ENCODE peak calls at places on chromosomes 2 and 18, in eight cellular contexts. One of them, this sample, is unnamed.
A peak's percentile ranks its signal among the peaks of the same experiment; 100 is the strongest.

GRCh38 chr2:63588385-63589147 is at the start of the genes MDH1 and WDPCP:
- DNase-seq in endodermal cell: peak; percentile 98
- DNase-seq in ascending aorta: peak; percentile 90
- DNase-seq in pancreas: peak; percentile 93
- DNase-seq in H9: peak; percentile 99
- DNase-seq in psoas muscle: peak; percentile 95
- DNase-seq in H1: peak; percentile 91
- DNase-seq in CD4-positive, alpha-beta memory T cell: peak; percentile 93
- DNase-seq in this sample: peak; percentile 91

GRCh38 chr18:75090336-75090735 is 118.6 kb downstream of the PTGR3 start:
- DNase-seq in endodermal cell: peak; percentile 60
- DNase-seq in ascending aorta: no peak
- DNase-seq in pancreas: no peak
- DNase-seq in H9: no peak
- DNase-seq in psoas muscle: no peak
- DNase-seq in H1: peak; percentile 49
- DNase-seq in CD4-positive, alpha-beta memory T cell: no peak
- DNase-seq in this sample: no peak

GRCh38 chr2:113895819-113896563 is 6.1 kb downstream of the ACTR3 start:
- DNase-seq in endodermal cell: no peak
- DNase-seq in ascending aorta: no peak
- DNase-seq in pancreas: no peak
- DNase-seq in H9: no peak
- DNase-seq in psoas muscle: no peak
- DNase-seq in H1: no peak
- DNase-seq in CD4-positive, alpha-beta memory T cell: no peak
- DNase-seq in this sample: no peak

GRCh38 chr2:106582431-106583143 is 95.4 kb downstream of the CD8B2 start:
- DNase-seq in endodermal cell: peak; percentile 86
- DNase-seq in ascending aorta: no peak
- DNase-seq in pancreas: peak; percentile 59
- DNase-seq in H9: peak; percentile 72
- DNase-seq in psoas muscle: peak; percentile 76
- DNase-seq in H1: peak; percentile 83
- DNase-seq in CD4-positive, alpha-beta memory T cell: peak; percentile 59
- DNase-seq in this sample: peak; percentile 68

GRCh38 chr2:126370208-126370607 is 285.8 kb upstream of the GYPC start:
- DNase-seq in endodermal cell: no peak
- DNase-seq in ascending aorta: no peak
- DNase-seq in pancreas: peak; percentile 16
- DNase-seq in H9: no peak
- DNase-seq in psoas muscle: no peak
- DNase-seq in H1: no peak
- DNase-seq in CD4-positive, alpha-beta memory T cell: no peak
- DNase-seq in this sample: no peak

GRCh38 chr18:48470484-48471180 is 61.4 kb upstream of the ZBTB7C start:
- DNase-seq in endodermal cell: no peak
- DNase-seq in ascending aorta: no peak
- DNase-seq in pancreas: no peak
- DNase-seq in H9: no peak
- DNase-seq in psoas muscle: no peak
- DNase-seq in H1: no peak
- DNase-seq in CD4-positive, alpha-beta memory T cell: no peak
- DNase-seq in this sample: no peak

GRCh38 chr2:104945211-104945610 is 91.3 kb downstream of the POU3F3 start:
- DNase-seq in endodermal cell: no peak
- DNase-seq in ascending aorta: no peak
- DNase-seq in pancreas: no peak
- DNase-seq in H9: no peak
- DNase-seq in psoas muscle: no peak
- DNase-seq in H1: no peak
- DNase-seq in CD4-positive, alpha-beta memory T cell: no peak
- DNase-seq in this sample: no peak

GRCh38 chr2:21754164-21754788 is 630.5 kb downstream of the TDRD15 start:
- DNase-seq in endodermal cell: peak; percentile 69
- DNase-seq in ascending aorta: no peak
- DNase-seq in pancreas: no peak
- DNase-seq in H9: peak; percentile 29
- DNase-seq in psoas muscle: no peak
- DNase-seq in H1: no peak
- DNase-seq in CD4-positive, alpha-beta memory T cell: no peak
- DNase-seq in this sample: no peak

GRCh38 chr18:22559414-22560282 is 141.9 kb upstream of the CTAGE1 start:
- DNase-seq in endodermal cell: peak; percentile 85
- DNase-seq in ascending aorta: no peak
- DNase-seq in pancreas: peak; percentile 50
- DNase-seq in H9: peak; percentile 48
- DNase-seq in psoas muscle: peak; percentile 75
- DNase-seq in H1: peak; percentile 61
- DNase-seq in CD4-positive, alpha-beta memory T cell: no peak
- DNase-seq in this sample: no peak

GRCh38 chr2:234377761-234378341 is 119.0 kb downstream of the ARL4C start:
- DNase-seq in endodermal cell: peak; percentile 65
- DNase-seq in ascending aorta: no peak
- DNase-seq in pancreas: no peak
- DNase-seq in H9: no peak
- DNase-seq in psoas muscle: no peak
- DNase-seq in H1: no peak
- DNase-seq in CD4-positive, alpha-beta memory T cell: no peak
- DNase-seq in this sample: no peak

GRCh38 chr2:216683846-216684245 is 11.5 kb downstream of the IGFBP5 start:
- DNase-seq in endodermal cell: no peak
- DNase-seq in ascending aorta: peak; percentile 48
- DNase-seq in pancreas: no peak
- DNase-seq in H9: no peak
- DNase-seq in psoas muscle: peak; percentile 87
- DNase-seq in H1: no peak
- DNase-seq in CD4-positive, alpha-beta memory T cell: no peak
- DNase-seq in this sample: peak; percentile 92

GRCh38 chr2:218570850-218571249 is 2.2 kb downstream of the CNOT9 start:
- DNase-seq in endodermal cell: no peak
- DNase-seq in ascending aorta: no peak
- DNase-seq in pancreas: no peak
- DNase-seq in H9: no peak
- DNase-seq in psoas muscle: no peak
- DNase-seq in H1: no peak
- DNase-seq in CD4-positive, alpha-beta memory T cell: no peak
- DNase-seq in this sample: no peak

GRCh38 chr2:70132244-70133126 is 45.2 kb downstream of the PCBP1 start:
- DNase-seq in endodermal cell: peak; percentile 63
- DNase-seq in ascending aorta: no peak
- DNase-seq in pancreas: no peak
- DNase-seq in H9: no peak
- DNase-seq in psoas muscle: peak; percentile 68
- DNase-seq in H1: no peak
- DNase-seq in CD4-positive, alpha-beta memory T cell: peak; percentile 63
- DNase-seq in this sample: no peak

GRCh38 chr2:218883491-218884490 is 3.1 kb downstream of the WNT10A start:
- DNase-seq in endodermal cell: peak; percentile 76
- DNase-seq in ascending aorta: no peak
- DNase-seq in pancreas: no peak
- DNase-seq in H9: no peak
- DNase-seq in psoas muscle: peak; percentile 66
- DNase-seq in H1: peak; percentile 70
- DNase-seq in CD4-positive, alpha-beta memory T cell: peak; percentile 48
- DNase-seq in this sample: no peak

DNA sequence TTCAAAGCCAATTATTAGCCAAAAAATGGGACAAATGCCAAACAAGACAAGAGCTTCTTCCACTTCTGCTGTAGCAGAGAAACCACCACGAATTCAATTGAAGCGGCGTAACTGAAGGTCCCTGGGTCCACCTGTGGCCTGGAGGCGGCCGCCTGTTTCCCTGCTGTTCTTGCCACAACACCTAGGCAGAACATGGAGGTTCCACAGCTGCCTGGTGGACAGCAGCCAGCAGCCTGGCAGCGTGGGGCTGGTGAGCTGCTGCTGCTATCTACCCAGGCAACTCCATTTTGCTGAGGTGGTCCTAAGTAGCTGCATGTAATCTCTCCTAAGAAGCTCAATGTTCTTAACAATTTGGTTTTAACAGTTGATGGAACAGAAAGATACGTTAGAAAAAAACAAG is 66.8 kb downstream of the NDUFA10 start:
- DNase-seq in endodermal cell: no peak
- DNase-seq in ascending aorta: no peak
- DNase-seq in pancreas: no peak
- DNase-seq in H9: no peak
- DNase-seq in psoas muscle: no peak
- DNase-seq in H1: no peak
- DNase-seq in CD4-positive, alpha-beta memory T cell: no peak
- DNase-seq in this sample: no peak
- H3K27ac ChIP-seq in endodermal cell: no peak overlapping the region
- H3K27ac ChIP-seq in ascending aorta: no peak overlapping the region
- H3K27ac ChIP-seq in pancreas: no peak overlapping the region
- H3K27ac ChIP-seq in H9: no peak overlapping the region
- H3K27ac ChIP-seq in psoas muscle: peak overlapping the region; percentile 60
- H3K27ac ChIP-seq in H1: no peak overlapping the region
- H3K27ac ChIP-seq in CD4-positive, alpha-beta memory T cell: no peak overlapping the region
- H3K27ac ChIP-seq in this sample: no peak overlapping the region

GRCh38 chr2:5019324-5019723 is 672.9 kb upstream of the SOX11 start:
- DNase-seq in endodermal cell: no peak
- DNase-seq in ascending aorta: no peak
- DNase-seq in pancreas: no peak
- DNase-seq in H9: no peak
- DNase-seq in psoas muscle: no peak
- DNase-seq in H1: no peak
- DNase-seq in CD4-positive, alpha-beta memory T cell: no peak
- DNase-seq in this sample: no peak

GRCh38 chr2:5021148-5021547 is 671.0 kb upstream of the SOX11 start:
- DNase-seq in endodermal cell: no peak
- DNase-seq in ascending aorta: no peak
- DNase-seq in pancreas: no peak
- DNase-seq in H9: no peak
- DNase-seq in psoas muscle: no peak
- DNase-seq in H1: no peak
- DNase-seq in CD4-positive, alpha-beta memory T cell: no peak
- DNase-seq in this sample: no peak

GRCh38 chr2:5020451-5020850 is 671.7 kb upstream of the SOX11 start:
- DNase-seq in endodermal cell: no peak
- DNase-seq in ascending aorta: no peak
- DNase-seq in pancreas: no peak
- DNase-seq in H9: no peak
- DNase-seq in psoas muscle: no peak
- DNase-seq in H1: no peak
- DNase-seq in CD4-positive, alpha-beta memory T cell: no peak
- DNase-seq in this sample: no peak

DNA sequence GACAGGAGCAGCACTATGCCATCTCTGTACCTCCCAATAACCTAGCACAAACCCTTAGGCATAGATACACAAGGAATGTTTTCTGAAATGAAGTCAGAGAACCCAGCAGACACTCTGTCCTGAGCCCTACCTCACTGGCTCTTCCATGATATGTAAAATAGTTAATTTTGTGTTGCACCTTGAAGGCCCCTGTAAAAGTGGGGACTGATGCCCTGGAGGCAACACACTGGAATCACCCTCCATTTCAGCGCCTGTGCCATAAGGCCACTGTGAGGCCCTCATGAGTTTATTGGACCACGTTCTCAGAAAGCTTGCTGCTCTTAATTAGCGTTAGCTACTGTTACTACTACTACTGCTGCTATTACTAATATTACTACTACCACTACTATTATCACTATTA is 670.1 kb upstream of the SOX11 start:
- DNase-seq in endodermal cell: no peak
- DNase-seq in ascending aorta: no peak
- DNase-seq in pancreas: no peak
- DNase-seq in H9: no peak
- DNase-seq in psoas muscle: no peak
- DNase-seq in H1: no peak
- DNase-seq in CD4-positive, alpha-beta memory T cell: no peak
- DNase-seq in this sample: no peak
- H3K9me3 ChIP-seq in endodermal cell: peaks cover 11% of the 10 kb centered on the region
- H3K9me3 ChIP-seq in ascending aorta: peaks cover 18% of the 10 kb centered on the region
- H3K9me3 ChIP-seq in pancreas: no peaks in the 10 kb centered on the region
- H3K9me3 ChIP-seq in H9: no peaks in the 10 kb centered on the region
- H3K9me3 ChIP-seq in psoas muscle: no peaks in the 10 kb centered on the region
- H3K9me3 ChIP-seq in H1: peaks cover 8% of the 10 kb centered on the region
- H3K9me3 ChIP-seq in CD4-positive, alpha-beta memory T cell: no peaks in the 10 kb centered on the region
- H3K9me3 ChIP-seq in this sample: peaks cover 4% of the 10 kb centered on the region

GRCh38 chr2:212940816-212941215 is 210.6 kb downstream of the IKZF2 start:
- DNase-seq in endodermal cell: peak; percentile 78
- DNase-seq in ascending aorta: no peak
- DNase-seq in pancreas: peak; percentile 64
- DNase-seq in H9: peak; percentile 70
- DNase-seq in psoas muscle: no peak
- DNase-seq in H1: no peak
- DNase-seq in CD4-positive, alpha-beta memory T cell: no peak
- DNase-seq in this sample: peak; percentile 66

GRCh38 chr2:212938144-212938793 is 213.1 kb downstream of the IKZF2 start:
- DNase-seq in endodermal cell: no peak
- DNase-seq in ascending aorta: no peak
- DNase-seq in pancreas: no peak
- DNase-seq in H9: no peak
- DNase-seq in psoas muscle: no peak
- DNase-seq in H1: no peak
- DNase-seq in CD4-positive, alpha-beta memory T cell: no peak
- DNase-seq in this sample: no peak

GRCh38 chr2:212939777-212940531 is 211.5 kb downstream of the IKZF2 start:
- DNase-seq in endodermal cell: peak; percentile 67
- DNase-seq in ascending aorta: no peak
- DNase-seq in pancreas: peak; percentile 41
- DNase-seq in H9: peak; percentile 34
- DNase-seq in psoas muscle: no peak
- DNase-seq in H1: no peak
- DNase-seq in CD4-positive, alpha-beta memory T cell: no peak
- DNase-seq in this sample: peak; percentile 57

GRCh38 chr2:212943351-212943750 is 208.1 kb downstream of the IKZF2 start:
- DNase-seq in endodermal cell: no peak
- DNase-seq in ascending aorta: no peak
- DNase-seq in pancreas: no peak
- DNase-seq in H9: no peak
- DNase-seq in psoas muscle: no peak
- DNase-seq in H1: no peak
- DNase-seq in CD4-positive, alpha-beta memory T cell: no peak
- DNase-seq in this sample: no peak

GRCh38 chr2:212941361-212941760 is 210.1 kb downstream of the IKZF2 start:
- DNase-seq in endodermal cell: no peak
- DNase-seq in ascending aorta: no peak
- DNase-seq in pancreas: no peak
- DNase-seq in H9: no peak
- DNase-seq in psoas muscle: no peak
- DNase-seq in H1: no peak
- DNase-seq in CD4-positive, alpha-beta memory T cell: no peak
- DNase-seq in this sample: no peak
- H3K27ac ChIP-seq in endodermal cell: no peak overlapping the region
- H3K27ac ChIP-seq in ascending aorta: no peak overlapping the region
- H3K27ac ChIP-seq in pancreas: peak overlapping the region; percentile 55
- H3K27ac ChIP-seq in H9: peak overlapping the region; percentile 78
- H3K27ac ChIP-seq in psoas muscle: no peak overlapping the region
- H3K27ac ChIP-seq in H1: peak overlapping the region; percentile 1
- H3K27ac ChIP-seq in CD4-positive, alpha-beta memory T cell: no peak overlapping the region
- H3K27ac ChIP-seq in this sample: no peak overlapping the region

DNA sequence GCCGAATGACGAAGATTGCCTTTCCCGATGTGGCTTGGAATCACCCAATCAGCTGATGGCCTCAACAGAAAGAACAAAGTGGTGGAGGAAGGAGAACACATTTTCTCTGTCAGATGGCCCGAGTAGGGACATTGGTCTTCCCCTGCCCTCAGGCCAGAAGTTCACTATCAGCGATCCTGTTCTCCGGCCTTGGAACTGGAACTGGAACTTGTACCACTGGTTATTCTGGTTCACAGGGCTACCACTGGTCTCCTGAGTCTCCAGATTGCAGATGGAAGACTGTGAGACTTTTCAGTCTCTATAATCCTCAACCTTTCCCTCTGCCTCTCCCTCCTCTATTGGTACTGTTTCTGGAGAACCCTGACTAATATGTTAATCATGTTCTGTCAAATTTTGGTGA is 180.4 kb downstream of the ANKRD30B start:
- DNase-seq in endodermal cell: no peak
- DNase-seq in ascending aorta: no peak
- DNase-seq in pancreas: no peak
- DNase-seq in H9: no peak
- DNase-seq in psoas muscle: no peak
- DNase-seq in H1: no peak
- DNase-seq in CD4-positive, alpha-beta memory T cell: no peak
- DNase-seq in this sample: peak; percentile 60
- H3K9me3 ChIP-seq in endodermal cell: peaks cover 74% of the 10 kb centered on the region
- H3K9me3 ChIP-seq in ascending aorta: no peaks in the 10 kb centered on the region
- H3K9me3 ChIP-seq in pancreas: no peaks in the 10 kb centered on the region
- H3K9me3 ChIP-seq in H9: peaks cover 87% of the 10 kb centered on the region
- H3K9me3 ChIP-seq in psoas muscle: no peaks in the 10 kb centered on the region
- H3K9me3 ChIP-seq in H1: peaks cover 92% of the 10 kb centered on the region
- H3K9me3 ChIP-seq in CD4-positive, alpha-beta memory T cell: no peaks in the 10 kb centered on the region
- H3K9me3 ChIP-seq in this sample: no peaks in the 10 kb centered on the region